ENCODE peak calls at places on chromosomes 2 and 18, in ten cellular contexts. One of them, this sample, is unnamed.

GRCh38 chr2:215436705-215437570 is 1.1 kb upstream of the FN1 start:
- DNase-seq in tibial nerve: peak; percentile 26
- DNase-seq in K562: no peak
- DNase-seq in NB4: no peak
- DNase-seq in ovary: no peak
- DNase-seq in A549: no peak
- DNase-seq in IMR-90: no peak
- DNase-seq in endothelial cell of umbilical vein: peak; percentile 78
- DNase-seq in HCT116: no peak
- DNase-seq in erythroblast: no peak
- DNase-seq in this sample: peak; percentile 16

GRCh38 chr18:12031836-12032235 is 50.5 kb downstream of the IMPA2 start:
- DNase-seq in endothelial cell of umbilical vein: no peak
- DNase-seq in erythroblast: no peak
- DNase-seq in tibial nerve: peak; percentile 66
- DNase-seq in NB4: no peak
- DNase-seq in ovary: peak; percentile 90
- DNase-seq in K562: no peak
- DNase-seq in HCT116: no peak
- DNase-seq in IMR-90: peak; percentile 79
- DNase-seq in A549: no peak
- DNase-seq in this sample: no peak

GRCh38 chr2:235779444-235779896 is 285.6 kb downstream of the AGAP1 start:
- DNase-seq in endothelial cell of umbilical vein: peak; percentile 74
- DNase-seq in A549: peak; percentile 70
- DNase-seq in tibial nerve: peak; percentile 53
- DNase-seq in NB4: peak; percentile 74
- DNase-seq in IMR-90: peak; percentile 64
- DNase-seq in HCT116: peak; percentile 37
- DNase-seq in ovary: peak; percentile 80
- DNase-seq in erythroblast: peak; percentile 54
- DNase-seq in K562: peak; percentile 62
- DNase-seq in this sample: peak; percentile 71

GRCh38 chr2:11799826-11800225 is 53.4 kb downstream of the LPIN1 start:
- DNase-seq in erythroblast: no peak
- DNase-seq in K562: no peak
- DNase-seq in ovary: no peak
- DNase-seq in HCT116: no peak
- DNase-seq in endothelial cell of umbilical vein: no peak
- DNase-seq in tibial nerve: no peak
- DNase-seq in NB4: no peak
- DNase-seq in IMR-90: no peak
- DNase-seq in A549: no peak
- DNase-seq in this sample: no peak

GRCh38 chr2:162478721-162479129 is 134.8 kb downstream of the GCA start:
- DNase-seq in tibial nerve: no peak
- DNase-seq in A549: no peak
- DNase-seq in endothelial cell of umbilical vein: no peak
- DNase-seq in ovary: no peak
- DNase-seq in IMR-90: no peak
- DNase-seq in erythroblast: no peak
- DNase-seq in HCT116: no peak
- DNase-seq in K562: no peak
- DNase-seq in NB4: no peak
- DNase-seq in this sample: no peak

GRCh38 chr2:40317047-40317446 is 134.8 kb downstream of the SLC8A1 start:
- DNase-seq in tibial nerve: no peak
- DNase-seq in erythroblast: no peak
- DNase-seq in NB4: no peak
- DNase-seq in A549: no peak
- DNase-seq in endothelial cell of umbilical vein: peak; percentile 14
- DNase-seq in ovary: no peak
- DNase-seq in K562: no peak
- DNase-seq in IMR-90: peak; percentile 46
- DNase-seq in HCT116: no peak
- DNase-seq in this sample: no peak

GRCh38 chr2:171383141-171383540 is 50.6 kb downstream of the METTL8 start:
- DNase-seq in HCT116: no peak
- DNase-seq in K562: no peak
- DNase-seq in erythroblast: no peak
- DNase-seq in A549: no peak
- DNase-seq in endothelial cell of umbilical vein: no peak
- DNase-seq in ovary: no peak
- DNase-seq in IMR-90: peak; percentile 18
- DNase-seq in tibial nerve: no peak
- DNase-seq in NB4: peak; percentile 34
- DNase-seq in this sample: no peak

GRCh38 chr2:100107911-100108647 is 34.3 kb downstream of the AFF3 start:
- DNase-seq in tibial nerve: no peak
- DNase-seq in NB4: no peak
- DNase-seq in IMR-90: no peak
- DNase-seq in endothelial cell of umbilical vein: no peak
- DNase-seq in ovary: no peak
- DNase-seq in erythroblast: no peak
- DNase-seq in A549: no peak
- DNase-seq in HCT116: no peak
- DNase-seq in K562: no peak
- DNase-seq in this sample: no peak

GRCh38 chr2:181962142-181962541 is 23.5 kb upstream of the PPP1R1C start:
- DNase-seq in endothelial cell of umbilical vein: no peak
- DNase-seq in erythroblast: no peak
- DNase-seq in ovary: no peak
- DNase-seq in A549: no peak
- DNase-seq in K562: no peak
- DNase-seq in tibial nerve: no peak
- DNase-seq in NB4: no peak
- DNase-seq in IMR-90: no peak
- DNase-seq in HCT116: no peak
- DNase-seq in this sample: no peak
- TF ChIP-seq POLR2A in endothelial cell of umbilical vein: no peak
- TF ChIP-seq POLR2A in erythroblast: no peak
- TF ChIP-seq POLR2A in ovary: no peak
- TF ChIP-seq POLR2A in A549: no peak
- TF ChIP-seq POLR2A in K562: no peak
- TF ChIP-seq POLR2A in tibial nerve: no peak
- TF ChIP-seq POLR2A in NB4: no peak
- TF ChIP-seq POLR2A in IMR-90: no peak
- TF ChIP-seq POLR2A in HCT116: no peak
- TF ChIP-seq POLR2A in this sample: no peak

DNA sequence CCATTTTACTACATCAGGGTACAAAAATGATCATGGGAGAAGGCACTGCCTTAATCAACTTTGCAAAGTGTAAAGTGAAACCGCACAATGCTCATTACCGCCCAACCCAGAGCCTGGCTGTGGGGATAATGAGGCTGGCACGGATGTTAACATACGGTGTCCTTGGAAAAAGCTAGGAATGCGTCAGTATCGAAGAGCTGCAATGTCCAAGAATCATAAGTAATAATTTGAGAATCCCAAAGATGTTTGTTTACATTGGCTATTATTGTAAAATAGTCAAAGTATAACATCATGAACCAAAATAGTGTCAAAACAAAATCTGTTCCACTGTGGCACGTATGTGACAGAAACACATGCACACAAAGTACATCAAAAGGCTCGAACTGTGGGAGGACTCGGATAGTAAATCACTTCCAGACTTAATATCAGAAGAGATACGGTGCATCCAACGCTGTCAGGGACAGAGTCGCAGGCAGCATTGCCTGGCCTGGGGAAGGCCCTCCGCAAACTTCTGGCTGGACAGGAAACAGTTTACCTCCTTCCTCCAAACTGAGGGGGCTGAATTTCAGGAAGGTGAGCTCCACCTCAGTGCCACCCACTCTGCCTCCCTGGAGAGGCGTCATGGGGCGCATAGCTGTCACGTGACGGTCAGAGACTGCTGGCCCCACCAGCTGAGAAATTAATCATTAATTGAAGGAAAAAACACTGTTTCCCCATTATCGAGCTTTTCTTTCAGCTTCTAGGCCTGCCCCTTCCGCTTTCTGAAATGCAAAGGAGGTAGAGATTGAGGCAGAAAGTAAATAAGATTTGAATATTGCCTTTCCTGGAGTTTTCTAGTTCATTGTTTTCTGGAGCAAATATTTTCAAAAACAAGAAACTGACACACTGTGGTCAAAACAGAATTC is 1.8 kb upstream of the ID2 start:
- DNase-seq in K562: no peak
- DNase-seq in endothelial cell of umbilical vein: peak; percentile 71
- DNase-seq in IMR-90: peak; percentile 43
- DNase-seq in tibial nerve: no peak
- DNase-seq in A549: peak; percentile 91
- DNase-seq in erythroblast: peak; percentile 44
- DNase-seq in ovary: no peak
- DNase-seq in NB4: no peak
- DNase-seq in HCT116: peak; percentile 88
- DNase-seq in this sample: no peak
- TF ChIP-seq POLR2A in K562: peak; percentile 44
- TF ChIP-seq POLR2A in endothelial cell of umbilical vein: no peak
- TF ChIP-seq POLR2A in IMR-90: peak; percentile 72
- TF ChIP-seq POLR2A in tibial nerve: no peak
- TF ChIP-seq POLR2A in A549: peak; percentile 90
- TF ChIP-seq POLR2A in erythroblast: no peak
- TF ChIP-seq POLR2A in ovary: no peak
- TF ChIP-seq POLR2A in NB4: no peak
- TF ChIP-seq POLR2A in HCT116: peak; percentile 19
- TF ChIP-seq POLR2A in this sample: peak; percentile 37

GRCh38 chr2:218229851-218230250 is 12.9 kb downstream of the ARPC2 start:
- DNase-seq in tibial nerve: no peak
- DNase-seq in erythroblast: no peak
- DNase-seq in endothelial cell of umbilical vein: no peak
- DNase-seq in ovary: no peak
- DNase-seq in A549: no peak
- DNase-seq in HCT116: no peak
- DNase-seq in K562: no peak
- DNase-seq in IMR-90: no peak
- DNase-seq in NB4: peak; percentile 40
- DNase-seq in this sample: no peak

GRCh38 chr2:218229239-218229638 is 12.2 kb downstream of the ARPC2 start:
- DNase-seq in erythroblast: no peak
- DNase-seq in endothelial cell of umbilical vein: peak; percentile 88
- DNase-seq in IMR-90: peak; percentile 87
- DNase-seq in K562: no peak
- DNase-seq in ovary: no peak
- DNase-seq in HCT116: no peak
- DNase-seq in NB4: peak; percentile 94
- DNase-seq in A549: no peak
- DNase-seq in tibial nerve: no peak
- DNase-seq in this sample: peak; percentile 38

GRCh38 chr2:218228366-218229092 is 11.5 kb downstream of the ARPC2 start:
- DNase-seq in A549: no peak
- DNase-seq in endothelial cell of umbilical vein: no peak
- DNase-seq in NB4: peak; percentile 36
- DNase-seq in erythroblast: no peak
- DNase-seq in ovary: no peak
- DNase-seq in tibial nerve: no peak
- DNase-seq in IMR-90: peak; percentile 25
- DNase-seq in K562: no peak
- DNase-seq in HCT116: no peak
- DNase-seq in this sample: no peak

GRCh38 chr2:218224206-218224605 is 7.2 kb downstream of the ARPC2 start:
- DNase-seq in endothelial cell of umbilical vein: no peak
- DNase-seq in K562: no peak
- DNase-seq in NB4: no peak
- DNase-seq in HCT116: no peak
- DNase-seq in IMR-90: peak; percentile 55
- DNase-seq in erythroblast: no peak
- DNase-seq in A549: no peak
- DNase-seq in tibial nerve: no peak
- DNase-seq in ovary: no peak
- DNase-seq in this sample: no peak

DNA sequence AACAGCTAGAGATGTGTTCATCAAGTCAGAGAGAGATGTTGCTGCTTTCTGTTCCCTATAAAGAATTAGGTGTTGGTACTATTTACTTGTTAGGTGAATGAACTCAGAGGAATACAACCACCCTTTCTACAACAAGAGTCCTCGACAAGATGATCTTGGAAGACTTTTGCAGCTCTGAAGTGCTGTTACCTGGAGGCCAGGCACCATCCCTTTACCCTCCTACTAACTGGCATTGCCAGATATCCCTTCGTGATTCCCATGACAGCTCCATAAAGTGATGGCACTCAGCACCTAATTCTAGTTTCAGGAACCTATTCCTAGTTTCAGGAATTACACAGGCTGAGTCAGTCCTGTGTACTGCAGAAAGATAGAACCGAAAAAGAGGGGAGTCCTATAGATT is 9.9 kb downstream of the ARPC2 start:
- DNase-seq in erythroblast: no peak
- DNase-seq in IMR-90: no peak
- DNase-seq in endothelial cell of umbilical vein: no peak
- DNase-seq in ovary: no peak
- DNase-seq in tibial nerve: no peak
- DNase-seq in K562: no peak
- DNase-seq in HCT116: no peak
- DNase-seq in A549: no peak
- DNase-seq in NB4: no peak
- DNase-seq in this sample: no peak
- TF ChIP-seq POLR2A in erythroblast: no peak
- TF ChIP-seq POLR2A in IMR-90: no peak
- TF ChIP-seq POLR2A in endothelial cell of umbilical vein: no peak
- TF ChIP-seq POLR2A in ovary: no peak
- TF ChIP-seq POLR2A in tibial nerve: no peak
- TF ChIP-seq POLR2A in K562: no peak
- TF ChIP-seq POLR2A in HCT116: no peak
- TF ChIP-seq POLR2A in A549: no peak
- TF ChIP-seq POLR2A in NB4: no peak
- TF ChIP-seq POLR2A in this sample: no peak

GRCh38 chr2:96484096-96484495 is 21.1 kb downstream of the NEURL3 start:
- DNase-seq in A549: no peak
- DNase-seq in ovary: no peak
- DNase-seq in HCT116: no peak
- DNase-seq in NB4: no peak
- DNase-seq in IMR-90: no peak
- DNase-seq in endothelial cell of umbilical vein: no peak
- DNase-seq in K562: no peak
- DNase-seq in erythroblast: no peak
- DNase-seq in tibial nerve: no peak
- DNase-seq in this sample: no peak

GRCh38 chr2:96489261-96489660 is 15.9 kb downstream of the NEURL3 start:
- DNase-seq in erythroblast: no peak
- DNase-seq in A549: no peak
- DNase-seq in NB4: no peak
- DNase-seq in tibial nerve: no peak
- DNase-seq in ovary: no peak
- DNase-seq in endothelial cell of umbilical vein: no peak
- DNase-seq in IMR-90: no peak
- DNase-seq in HCT116: no peak
- DNase-seq in K562: no peak
- DNase-seq in this sample: no peak

GRCh38 chr2:96489673-96490072 is 15.5 kb downstream of the NEURL3 start:
- DNase-seq in K562: no peak
- DNase-seq in IMR-90: no peak
- DNase-seq in ovary: no peak
- DNase-seq in tibial nerve: no peak
- DNase-seq in endothelial cell of umbilical vein: no peak
- DNase-seq in HCT116: no peak
- DNase-seq in NB4: no peak
- DNase-seq in erythroblast: no peak
- DNase-seq in A549: no peak
- DNase-seq in this sample: no peak

GRCh38 chr2:96485350-96485749 is 19.8 kb downstream of the NEURL3 start:
- DNase-seq in K562: no peak
- DNase-seq in endothelial cell of umbilical vein: no peak
- DNase-seq in HCT116: no peak
- DNase-seq in NB4: no peak
- DNase-seq in erythroblast: no peak
- DNase-seq in A549: no peak
- DNase-seq in IMR-90: no peak
- DNase-seq in tibial nerve: no peak
- DNase-seq in ovary: no peak
- DNase-seq in this sample: peak; percentile 38

GRCh38 chr2:96485751-96486643 is 19.2 kb downstream of the NEURL3 start:
- DNase-seq in A549: no peak
- DNase-seq in IMR-90: peak; percentile 87
- DNase-seq in endothelial cell of umbilical vein: peak; percentile 94
- DNase-seq in K562: no peak
- DNase-seq in NB4: no peak
- DNase-seq in erythroblast: peak; percentile 16
- DNase-seq in tibial nerve: no peak
- DNase-seq in HCT116: no peak
- DNase-seq in ovary: peak; percentile 53
- DNase-seq in this sample: peak; percentile 83
- TF ChIP-seq POLR2A in A549: no peak
- TF ChIP-seq POLR2A in IMR-90: no peak
- TF ChIP-seq POLR2A in endothelial cell of umbilical vein: peak; percentile 30
- TF ChIP-seq POLR2A in K562: no peak
- TF ChIP-seq POLR2A in NB4: no peak
- TF ChIP-seq POLR2A in erythroblast: peak; percentile 40
- TF ChIP-seq POLR2A in tibial nerve: no peak
- TF ChIP-seq POLR2A in HCT116: no peak
- TF ChIP-seq POLR2A in ovary: no peak
- TF ChIP-seq POLR2A in this sample: peak; percentile 40